ENCODE peak calls at places on chromosomes 1 and 21, in nine cellular contexts. One of them, this sample, is unnamed.

GRCh38 chr1:61141288-61142044 is 59.1 kb downstream of the NFIA start:
- DNase-seq in heart left ventricle: no peak
- DNase-seq in HuH-7.5: peak
- DNase-seq in RWPE1: peak
- DNase-seq in C1 segment of cervical spinal cord: no peak
- DNase-seq in GM10248: no peak
- DNase-seq in activated naive CD4-positive, alpha-beta T cell treated with anti-CD3 and anti-CD28 coated beads, Interleukin-2, amount 10 ng/mL, durations not matched to agents 7 days and 5 days: no peak
- DNase-seq in stimulated activated effector memory CD8-positive, alpha-beta T cell treated with anti-CD3 and anti-CD28 coated beads, Interleukin-12 subunit alpha, Interleukin-12 subunit beta, amount 100 ng/mL, for 72 hours: no peak
- DNase-seq in activated CD4-positive, alpha-beta T cell treated with anti-CD3 and anti-CD28 coated beads for 1 hour: no peak
- DNase-seq in this sample: no peak

GRCh38 chr1:215082532-215083407 is at the start of gene KCNK2:
- DNase-seq in heart left ventricle: no peak
- DNase-seq in HuH-7.5: no peak
- DNase-seq in RWPE1: peak
- DNase-seq in C1 segment of cervical spinal cord: no peak
- DNase-seq in GM10248: peak
- DNase-seq in activated naive CD4-positive, alpha-beta T cell treated with anti-CD3 and anti-CD28 coated beads, Interleukin-2, amount 10 ng/mL, durations not matched to agents 7 days and 5 days: no peak
- DNase-seq in stimulated activated effector memory CD8-positive, alpha-beta T cell treated with anti-CD3 and anti-CD28 coated beads, Interleukin-12 subunit alpha, Interleukin-12 subunit beta, amount 100 ng/mL, for 72 hours: no peak
- DNase-seq in activated CD4-positive, alpha-beta T cell treated with anti-CD3 and anti-CD28 coated beads for 1 hour: no peak
- DNase-seq in this sample: peak

GRCh38 chr1:68453060-68453665 is 3.4 kb upstream of the RPE65 start:
- DNase-seq in heart left ventricle: no peak
- DNase-seq in HuH-7.5: no peak
- DNase-seq in RWPE1: peak
- DNase-seq in C1 segment of cervical spinal cord: no peak
- DNase-seq in GM10248: no peak
- DNase-seq in activated naive CD4-positive, alpha-beta T cell treated with anti-CD3 and anti-CD28 coated beads, Interleukin-2, amount 10 ng/mL, durations not matched to agents 7 days and 5 days: no peak
- DNase-seq in stimulated activated effector memory CD8-positive, alpha-beta T cell treated with anti-CD3 and anti-CD28 coated beads, Interleukin-12 subunit alpha, Interleukin-12 subunit beta, amount 100 ng/mL, for 72 hours: no peak
- DNase-seq in activated CD4-positive, alpha-beta T cell treated with anti-CD3 and anti-CD28 coated beads for 1 hour: no peak
- DNase-seq in this sample: no peak

GRCh38 chr1:237287876-237288517 is 246.0 kb downstream of the RYR2 start:
- DNase-seq in heart left ventricle: no peak
- DNase-seq in HuH-7.5: no peak
- DNase-seq in RWPE1: no peak
- DNase-seq in C1 segment of cervical spinal cord: no peak
- DNase-seq in GM10248: no peak
- DNase-seq in activated naive CD4-positive, alpha-beta T cell treated with anti-CD3 and anti-CD28 coated beads, Interleukin-2, amount 10 ng/mL, durations not matched to agents 7 days and 5 days: no peak
- DNase-seq in stimulated activated effector memory CD8-positive, alpha-beta T cell treated with anti-CD3 and anti-CD28 coated beads, Interleukin-12 subunit alpha, Interleukin-12 subunit beta, amount 100 ng/mL, for 72 hours: no peak
- DNase-seq in activated CD4-positive, alpha-beta T cell treated with anti-CD3 and anti-CD28 coated beads for 1 hour: no peak
- DNase-seq in this sample: no peak

GRCh38 chr21:14979264-14979663 is 85.5 kb downstream of the NRIP1 start:
- DNase-seq in heart left ventricle: no peak
- DNase-seq in HuH-7.5: no peak
- DNase-seq in RWPE1: no peak
- DNase-seq in C1 segment of cervical spinal cord: no peak
- DNase-seq in GM10248: no peak
- DNase-seq in activated naive CD4-positive, alpha-beta T cell treated with anti-CD3 and anti-CD28 coated beads, Interleukin-2, amount 10 ng/mL, durations not matched to agents 7 days and 5 days: no peak
- DNase-seq in stimulated activated effector memory CD8-positive, alpha-beta T cell treated with anti-CD3 and anti-CD28 coated beads, Interleukin-12 subunit alpha, Interleukin-12 subunit beta, amount 100 ng/mL, for 72 hours: no peak
- DNase-seq in activated CD4-positive, alpha-beta T cell treated with anti-CD3 and anti-CD28 coated beads for 1 hour: no peak
- DNase-seq in this sample: no peak

GRCh38 chr1:218739426-218739825 is 394.3 kb downstream of the TGFB2 start:
- DNase-seq in heart left ventricle: no peak
- DNase-seq in HuH-7.5: no peak
- DNase-seq in RWPE1: no peak
- DNase-seq in C1 segment of cervical spinal cord: no peak
- DNase-seq in GM10248: no peak
- DNase-seq in activated naive CD4-positive, alpha-beta T cell treated with anti-CD3 and anti-CD28 coated beads, Interleukin-2, amount 10 ng/mL, durations not matched to agents 7 days and 5 days: no peak
- DNase-seq in stimulated activated effector memory CD8-positive, alpha-beta T cell treated with anti-CD3 and anti-CD28 coated beads, Interleukin-12 subunit alpha, Interleukin-12 subunit beta, amount 100 ng/mL, for 72 hours: no peak
- DNase-seq in activated CD4-positive, alpha-beta T cell treated with anti-CD3 and anti-CD28 coated beads for 1 hour: no peak
- DNase-seq in this sample: no peak

GRCh38 chr1:155379877-155380192 is 59.1 kb downstream of the RUSC1 start:
- DNase-seq in heart left ventricle: no peak
- DNase-seq in HuH-7.5: no peak
- DNase-seq in RWPE1: no peak
- DNase-seq in C1 segment of cervical spinal cord: no peak
- DNase-seq in GM10248: no peak
- DNase-seq in activated naive CD4-positive, alpha-beta T cell treated with anti-CD3 and anti-CD28 coated beads, Interleukin-2, amount 10 ng/mL, durations not matched to agents 7 days and 5 days: no peak
- DNase-seq in stimulated activated effector memory CD8-positive, alpha-beta T cell treated with anti-CD3 and anti-CD28 coated beads, Interleukin-12 subunit alpha, Interleukin-12 subunit beta, amount 100 ng/mL, for 72 hours: no peak
- DNase-seq in activated CD4-positive, alpha-beta T cell treated with anti-CD3 and anti-CD28 coated beads for 1 hour: no peak
- DNase-seq in this sample: no peak

GRCh38 chr21:31193761-31194160 is 150.3 kb downstream of the TIAM1 start:
- DNase-seq in heart left ventricle: no peak
- DNase-seq in HuH-7.5: no peak
- DNase-seq in RWPE1: no peak
- DNase-seq in C1 segment of cervical spinal cord: no peak
- DNase-seq in GM10248: no peak
- DNase-seq in activated naive CD4-positive, alpha-beta T cell treated with anti-CD3 and anti-CD28 coated beads, Interleukin-2, amount 10 ng/mL, durations not matched to agents 7 days and 5 days: no peak
- DNase-seq in stimulated activated effector memory CD8-positive, alpha-beta T cell treated with anti-CD3 and anti-CD28 coated beads, Interleukin-12 subunit alpha, Interleukin-12 subunit beta, amount 100 ng/mL, for 72 hours: no peak
- DNase-seq in activated CD4-positive, alpha-beta T cell treated with anti-CD3 and anti-CD28 coated beads for 1 hour: no peak
- DNase-seq in this sample: no peak

GRCh38 chr1:71074681-71075080 is 6.2 kb downstream of the ZRANB2 start:
- DNase-seq in heart left ventricle: no peak
- DNase-seq in HuH-7.5: no peak
- DNase-seq in RWPE1: no peak
- DNase-seq in C1 segment of cervical spinal cord: no peak
- DNase-seq in GM10248: no peak
- DNase-seq in activated naive CD4-positive, alpha-beta T cell treated with anti-CD3 and anti-CD28 coated beads, Interleukin-2, amount 10 ng/mL, durations not matched to agents 7 days and 5 days: no peak
- DNase-seq in stimulated activated effector memory CD8-positive, alpha-beta T cell treated with anti-CD3 and anti-CD28 coated beads, Interleukin-12 subunit alpha, Interleukin-12 subunit beta, amount 100 ng/mL, for 72 hours: no peak
- DNase-seq in activated CD4-positive, alpha-beta T cell treated with anti-CD3 and anti-CD28 coated beads for 1 hour: no peak
- DNase-seq in this sample: no peak

GRCh38 chr21:29649370-29649963 is 290.3 kb downstream of the GRIK1 start:
- DNase-seq in heart left ventricle: no peak
- DNase-seq in HuH-7.5: no peak
- DNase-seq in RWPE1: no peak
- DNase-seq in C1 segment of cervical spinal cord: no peak
- DNase-seq in GM10248: no peak
- DNase-seq in activated naive CD4-positive, alpha-beta T cell treated with anti-CD3 and anti-CD28 coated beads, Interleukin-2, amount 10 ng/mL, durations not matched to agents 7 days and 5 days: no peak
- DNase-seq in stimulated activated effector memory CD8-positive, alpha-beta T cell treated with anti-CD3 and anti-CD28 coated beads, Interleukin-12 subunit alpha, Interleukin-12 subunit beta, amount 100 ng/mL, for 72 hours: no peak
- DNase-seq in activated CD4-positive, alpha-beta T cell treated with anti-CD3 and anti-CD28 coated beads for 1 hour: no peak
- DNase-seq in this sample: no peak

GRCh38 chr1:109763646-109764415 is at the start of gene EPS8L3:
- DNase-seq in heart left ventricle: peak
- DNase-seq in HuH-7.5: peak
- DNase-seq in RWPE1: no peak
- DNase-seq in C1 segment of cervical spinal cord: no peak
- DNase-seq in GM10248: no peak
- DNase-seq in activated naive CD4-positive, alpha-beta T cell treated with anti-CD3 and anti-CD28 coated beads, Interleukin-2, amount 10 ng/mL, durations not matched to agents 7 days and 5 days: peak
- DNase-seq in stimulated activated effector memory CD8-positive, alpha-beta T cell treated with anti-CD3 and anti-CD28 coated beads, Interleukin-12 subunit alpha, Interleukin-12 subunit beta, amount 100 ng/mL, for 72 hours: no peak
- DNase-seq in activated CD4-positive, alpha-beta T cell treated with anti-CD3 and anti-CD28 coated beads for 1 hour: no peak
- DNase-seq in this sample: no peak

GRCh38 chr21:42614811-42615342 is 38.5 kb upstream of the PDE9A start:
- DNase-seq in heart left ventricle: no peak
- DNase-seq in HuH-7.5: peak
- DNase-seq in RWPE1: peak
- DNase-seq in C1 segment of cervical spinal cord: no peak
- DNase-seq in GM10248: peak
- DNase-seq in activated naive CD4-positive, alpha-beta T cell treated with anti-CD3 and anti-CD28 coated beads, Interleukin-2, amount 10 ng/mL, durations not matched to agents 7 days and 5 days: peak
- DNase-seq in stimulated activated effector memory CD8-positive, alpha-beta T cell treated with anti-CD3 and anti-CD28 coated beads, Interleukin-12 subunit alpha, Interleukin-12 subunit beta, amount 100 ng/mL, for 72 hours: peak
- DNase-seq in activated CD4-positive, alpha-beta T cell treated with anti-CD3 and anti-CD28 coated beads for 1 hour: peak
- DNase-seq in this sample: no peak

GRCh38 chr1:196997428-196997827 is 20.1 kb downstream of the CFHR5 start:
- DNase-seq in heart left ventricle: no peak
- DNase-seq in HuH-7.5: no peak
- DNase-seq in RWPE1: peak
- DNase-seq in C1 segment of cervical spinal cord: no peak
- DNase-seq in GM10248: no peak
- DNase-seq in activated naive CD4-positive, alpha-beta T cell treated with anti-CD3 and anti-CD28 coated beads, Interleukin-2, amount 10 ng/mL, durations not matched to agents 7 days and 5 days: no peak
- DNase-seq in stimulated activated effector memory CD8-positive, alpha-beta T cell treated with anti-CD3 and anti-CD28 coated beads, Interleukin-12 subunit alpha, Interleukin-12 subunit beta, amount 100 ng/mL, for 72 hours: no peak
- DNase-seq in activated CD4-positive, alpha-beta T cell treated with anti-CD3 and anti-CD28 coated beads for 1 hour: no peak
- DNase-seq in this sample: no peak

GRCh38 chr1:16338961-16339360 is 13.3 kb downstream of the FBXO42 start:
- DNase-seq in heart left ventricle: no peak
- DNase-seq in HuH-7.5: no peak
- DNase-seq in RWPE1: no peak
- DNase-seq in C1 segment of cervical spinal cord: no peak
- DNase-seq in GM10248: no peak
- DNase-seq in activated naive CD4-positive, alpha-beta T cell treated with anti-CD3 and anti-CD28 coated beads, Interleukin-2, amount 10 ng/mL, durations not matched to agents 7 days and 5 days: no peak
- DNase-seq in stimulated activated effector memory CD8-positive, alpha-beta T cell treated with anti-CD3 and anti-CD28 coated beads, Interleukin-12 subunit alpha, Interleukin-12 subunit beta, amount 100 ng/mL, for 72 hours: no peak
- DNase-seq in activated CD4-positive, alpha-beta T cell treated with anti-CD3 and anti-CD28 coated beads for 1 hour: no peak
- DNase-seq in this sample: no peak

GRCh38 chr1:3219005-3219724 is 150.2 kb downstream of the PRDM16 start:
- DNase-seq in heart left ventricle: peak
- DNase-seq in HuH-7.5: peak
- DNase-seq in RWPE1: no peak
- DNase-seq in C1 segment of cervical spinal cord: peak
- DNase-seq in GM10248: no peak
- DNase-seq in activated naive CD4-positive, alpha-beta T cell treated with anti-CD3 and anti-CD28 coated beads, Interleukin-2, amount 10 ng/mL, durations not matched to agents 7 days and 5 days: no peak
- DNase-seq in stimulated activated effector memory CD8-positive, alpha-beta T cell treated with anti-CD3 and anti-CD28 coated beads, Interleukin-12 subunit alpha, Interleukin-12 subunit beta, amount 100 ng/mL, for 72 hours: no peak
- DNase-seq in activated CD4-positive, alpha-beta T cell treated with anti-CD3 and anti-CD28 coated beads for 1 hour: no peak
- DNase-seq in this sample: no peak

GRCh38 chr1:145918992-145919939 is 749 bp upstream of the PEX11B start:
- DNase-seq in heart left ventricle: peak
- DNase-seq in HuH-7.5: peak
- DNase-seq in RWPE1: peak
- DNase-seq in C1 segment of cervical spinal cord: peak
- DNase-seq in GM10248: peak
- DNase-seq in activated naive CD4-positive, alpha-beta T cell treated with anti-CD3 and anti-CD28 coated beads, Interleukin-2, amount 10 ng/mL, durations not matched to agents 7 days and 5 days: peak
- DNase-seq in stimulated activated effector memory CD8-positive, alpha-beta T cell treated with anti-CD3 and anti-CD28 coated beads, Interleukin-12 subunit alpha, Interleukin-12 subunit beta, amount 100 ng/mL, for 72 hours: no peak
- DNase-seq in activated CD4-positive, alpha-beta T cell treated with anti-CD3 and anti-CD28 coated beads for 1 hour: no peak
- DNase-seq in this sample: no peak

GRCh38 chr1:170027760-170028159 is 46.7 kb downstream of the KIFAP3 start:
- DNase-seq in heart left ventricle: no peak
- DNase-seq in HuH-7.5: no peak
- DNase-seq in RWPE1: no peak
- DNase-seq in C1 segment of cervical spinal cord: no peak
- DNase-seq in GM10248: no peak
- DNase-seq in activated naive CD4-positive, alpha-beta T cell treated with anti-CD3 and anti-CD28 coated beads, Interleukin-2, amount 10 ng/mL, durations not matched to agents 7 days and 5 days: no peak
- DNase-seq in stimulated activated effector memory CD8-positive, alpha-beta T cell treated with anti-CD3 and anti-CD28 coated beads, Interleukin-12 subunit alpha, Interleukin-12 subunit beta, amount 100 ng/mL, for 72 hours: no peak
- DNase-seq in activated CD4-positive, alpha-beta T cell treated with anti-CD3 and anti-CD28 coated beads for 1 hour: no peak
- DNase-seq in this sample: no peak

GRCh38 chr1:72326494-72326893 is 44.2 kb upstream of the NEGR1 start:
- DNase-seq in heart left ventricle: no peak
- DNase-seq in HuH-7.5: no peak
- DNase-seq in RWPE1: no peak
- DNase-seq in C1 segment of cervical spinal cord: no peak
- DNase-seq in GM10248: no peak
- DNase-seq in activated naive CD4-positive, alpha-beta T cell treated with anti-CD3 and anti-CD28 coated beads, Interleukin-2, amount 10 ng/mL, durations not matched to agents 7 days and 5 days: no peak
- DNase-seq in stimulated activated effector memory CD8-positive, alpha-beta T cell treated with anti-CD3 and anti-CD28 coated beads, Interleukin-12 subunit alpha, Interleukin-12 subunit beta, amount 100 ng/mL, for 72 hours: no peak
- DNase-seq in activated CD4-positive, alpha-beta T cell treated with anti-CD3 and anti-CD28 coated beads for 1 hour: no peak
- DNase-seq in this sample: no peak

GRCh38 chr1:19462781-19463180 is 22.6 kb downstream of the CAPZB start:
- DNase-seq in heart left ventricle: no peak
- DNase-seq in HuH-7.5: no peak
- DNase-seq in RWPE1: no peak
- DNase-seq in C1 segment of cervical spinal cord: no peak
- DNase-seq in GM10248: no peak
- DNase-seq in activated naive CD4-positive, alpha-beta T cell treated with anti-CD3 and anti-CD28 coated beads, Interleukin-2, amount 10 ng/mL, durations not matched to agents 7 days and 5 days: no peak
- DNase-seq in stimulated activated effector memory CD8-positive, alpha-beta T cell treated with anti-CD3 and anti-CD28 coated beads, Interleukin-12 subunit alpha, Interleukin-12 subunit beta, amount 100 ng/mL, for 72 hours: no peak
- DNase-seq in activated CD4-positive, alpha-beta T cell treated with anti-CD3 and anti-CD28 coated beads for 1 hour: no peak
- DNase-seq in this sample: no peak

This sample was measured in progenitor cell of endocrine pancreas.